ENCODE peak calls at places on chromosome 10, in four cellular contexts. G is cardiac fibroblast, T is endothelial cell, A is left cardiac atrium. P is an unnamed sample.
A peak's percentile ranks its signal among the peaks of the same experiment; 100 is the strongest.

GRCh38 chr10:98642281-98642680 is 195.5 kb upstream of the HPS1 start:
- DNase-seq in A (no peak), T (no peak), G (no peak), P (no peak)

GRCh38 chr10:15167411-15168295 is 840 bp downstream of the NMT2 start:
- DNase-seq in A (peak; percentile 49), T (peak; percentile 77), G (peak; percentile 56), P (peak; percentile 46)

GRCh38 chr10:96959733-96960132 is 127.6 kb downstream of the LCOR start:
- DNase-seq in A (no peak), G (no peak), T (no peak), P (no peak)

GRCh38 chr10:7872041-7872442 is 53.7 kb downstream of the TAF3 start:
- DNase-seq in G (peak; percentile 54), T (no peak), A (no peak), P (peak; percentile 46)

GRCh38 chr10:25974897-25975459 is 40.9 kb downstream of the MYO3A start:
- DNase-seq in T (no peak), G (no peak), A (no peak), P (no peak)

GRCh38 chr10:120420421-120420820 is 36.6 kb upstream of the PLPP4 start:
- DNase-seq in T (no peak), G (no peak), A (no peak), P (no peak)

GRCh38 chr10:96666738-96667137 is 53.6 kb downstream of the PIK3AP1 start:
- DNase-seq in A (no peak), T (no peak), G (no peak), P (no peak)

GRCh38 chr10:99421233-99421739 is 9.1 kb downstream of the GOT1 start:
- DNase-seq in G (no peak), T (no peak), A (no peak), P (no peak)

GRCh38 chr10:13272164-13272571 is 27.7 kb downstream of the PHYH start:
- DNase-seq in T (no peak), A (peak; percentile 46), G (peak; percentile 22), P (peak; percentile 58)

GRCh38 chr10:132302421-132302820 is 5.3 kb downstream of the STK32C start:
- DNase-seq in T (no peak), A (no peak), G (no peak), P (no peak)

GRCh38 chr10:130763491-130763890 is 548.0 kb downstream of the TCERG1L start:
- DNase-seq in A (no peak), T (no peak), G (no peak), P (no peak)

GRCh38 chr10:31808258-31809218 is 120.1 kb downstream of the ARHGAP12 start:
- DNase-seq in G (peak; percentile 86), A (peak; percentile 41), T (no peak), P (peak; percentile 96)

GRCh38 chr10:86363184-86363832 is 3.3 kb downstream of the GRID1 start:
- DNase-seq in A (peak; percentile 35), T (peak; percentile 51), G (no peak), P (no peak)

GRCh38 chr10:21069278-21069677 is 172.2 kb upstream of the NEBL start:
- DNase-seq in T (no peak), G (no peak), A (no peak), P (no peak)

GRCh38 chr10:61907587-61907986 is 6.1 kb downstream of the ARID5B start:
- DNase-seq in T (no peak), A (no peak), G (no peak), P (no peak)

GRCh38 chr10:79336739-79337138 is 10.5 kb upstream of the PPIF start:
- DNase-seq in T (no peak), A (peak; percentile 3), G (no peak), P (no peak)

GRCh38 chr10:5608608-5609270 is 57.7 kb downstream of the ASB13 start:
- DNase-seq in T (no peak), G (no peak), A (no peak), P (no peak)

GRCh38 chr10:30804478-30805055 is 175.0 kb upstream of the LYZL2 start:
- DNase-seq in T (no peak), A (peak; percentile 65), G (no peak), P (peak; percentile 91)

GRCh38 chr10:113709221-113709838 is 29.6 kb downstream of the CASP7 start:
- DNase-seq in A (no peak), T (no peak), G (peak; percentile 78), P (peak; percentile 62)

GRCh38 chr10:126243976-126244375 is 144.3 kb downstream of the ADAM12 start:
- DNase-seq in G (peak; percentile 81), T (no peak), A (no peak), P (peak; percentile 98)

GRCh38 chr10:21184984-21185383 is 287.9 kb upstream of the NEBL start:
- DNase-seq in G (peak; percentile 13), T (no peak), A (no peak), P (no peak)

GRCh38 chr10:3008518-3009195 is 58.7 kb upstream of the PFKP start:
- DNase-seq in G (no peak), T (no peak), A (no peak), P (peak; percentile 11)

GRCh38 chr10:102801496-102801895 is 35.7 kb downstream of the CYP17A1 start:
- DNase-seq in A (no peak), G (peak; percentile 52), T (no peak), P (peak; percentile 71)

GRCh38 chr10:91043173-91043910 is 122.5 kb upstream of the ANKRD1 start:
- DNase-seq in G (peak; percentile 59), T (peak; percentile 13), A (no peak), P (peak; percentile 50)

GRCh38 chr10:87817291-87817872 is 644 bp downstream of the ATAD1 start:
- DNase-seq in G (no peak), T (no peak), A (no peak), P (peak; percentile 6)

GRCh38 chr10:113746188-113746950 is 5.1 kb upstream of the PLEKHS1 start:
- DNase-seq in A (no peak), G (peak; percentile 13), T (no peak), P (peak; percentile 18)

GRCh38 chr10:70508912-70509366 is 30.4 kb downstream of the PALD1 start:
- DNase-seq in T (peak; percentile 71), A (peak; percentile 54), G (peak; percentile 40), P (peak; percentile 22)

GRCh38 chr10:119305860-119306513 is 98.6 kb downstream of the GRK5 start:
- DNase-seq in T (no peak), G (peak; percentile 98), A (peak; percentile 79), P (peak; percentile 97)

GRCh38 chr10:80996615-80997193 is 459.0 kb downstream of the SH2D4B start:
- DNase-seq in G (no peak), T (no peak), A (no peak), P (no peak)

GRCh38 chr10:128125416-128125943 is 743 bp downstream of the MKI67 start:
- DNase-seq in G (no peak), A (no peak), T (no peak), P (no peak)

GRCh38 chr10:96752380-96752779 is 32.1 kb upstream of the PIK3AP1 start:
- DNase-seq in G (no peak), A (no peak), T (no peak), P (no peak)

GRCh38 chr10:67785098-67785497 is 52.9 kb downstream of the DNAJC12 start:
- DNase-seq in G (no peak), T (no peak), A (no peak), P (no peak)

GRCh38 chr10:124722812-124723783 is 21.1 kb downstream of the FAM53B start:
- DNase-seq in G (no peak), T (no peak), A (peak; percentile 61), P (no peak)

GRCh38 chr10:73785721-73786511 is 510 bp downstream of the ZSWIM8 start:
- DNase-seq in A (no peak), G (peak; percentile 48), T (peak; percentile 60), P (peak; percentile 39)

GRCh38 chr10:82313401-82313800 is 438.4 kb downstream of the NRG3 start:
- DNase-seq in A (no peak), T (no peak), G (no peak), P (no peak)

GRCh38 chr10:110530131-110530831 is 32.6 kb downstream of the DUSP5 start:
- DNase-seq in A (peak; percentile 76), T (peak; percentile 45), G (peak; percentile 79), P (peak; percentile 65)

GRCh38 chr10:34216348-34216908 is 598.7 kb downstream of the PARD3 start:
- DNase-seq in A (no peak), G (no peak), T (no peak), P (no peak)

P was measured in fibroblast of the aortic adventitia.